ENCODE peak calls at places on chromosomes 4 and X, in eight cellular contexts. I is GM20000, D is neural crest cell, J is hepatocyte, G is heart left ventricle, L is foreskin keratinocyte, V is brain microvascular endothelial cell, X is ascending aorta. F is an unnamed sample.

GRCh38 chr4:127656047-127656680 is 23.4 kb downstream of the INTU start:
- DNase-seq in I (no peak), J (no peak), V (no peak), G (no peak), X (no peak), D (no peak), L (peak), F (no peak)

GRCh38 chr4:121016630-121017029 is 55.7 kb downstream of the NDNF start:
- DNase-seq in V (no peak), J (peak), G (no peak), X (no peak), I (no peak), L (no peak), D (no peak), F (no peak)

GRCh38 chrX:1528186-1528883 is 8.7 kb downstream of the P2RY8 start:
- DNase-seq in L (no peak), J (no peak), I (no peak), X (no peak), V (no peak), D (no peak), G (no peak), F (no peak)

GRCh38 chr4:98399915-98400314 is 138.7 kb downstream of the RAP1GDS1 start:
- DNase-seq in D (no peak), X (no peak), V (no peak), I (no peak), L (peak), G (no peak), J (no peak), F (no peak)

GRCh38 chr4:114378306-114378903 is 220.2 kb upstream of the UGT8 start:
- DNase-seq in V (peak), J (peak), I (no peak), L (no peak), X (no peak), D (no peak), G (no peak), F (peak)

GRCh38 chr4:188117631-188118030 is 8.2 kb upstream of the TRIML2 start:
- DNase-seq in G (no peak), L (no peak), D (no peak), X (no peak), V (no peak), I (no peak), J (no peak), F (no peak)

GRCh38 chrX:3820170-3820569 is 106.7 kb upstream of the PRKX start:
- DNase-seq in X (no peak), D (no peak), G (no peak), V (peak), L (peak), I (no peak), J (peak), F (peak)

GRCh38 chr4:40562208-40562607 is 67.5 kb downstream of the RBM47 start:
- DNase-seq in D (no peak), G (no peak), X (no peak), I (no peak), V (no peak), J (no peak), L (no peak), F (no peak)

DNA sequence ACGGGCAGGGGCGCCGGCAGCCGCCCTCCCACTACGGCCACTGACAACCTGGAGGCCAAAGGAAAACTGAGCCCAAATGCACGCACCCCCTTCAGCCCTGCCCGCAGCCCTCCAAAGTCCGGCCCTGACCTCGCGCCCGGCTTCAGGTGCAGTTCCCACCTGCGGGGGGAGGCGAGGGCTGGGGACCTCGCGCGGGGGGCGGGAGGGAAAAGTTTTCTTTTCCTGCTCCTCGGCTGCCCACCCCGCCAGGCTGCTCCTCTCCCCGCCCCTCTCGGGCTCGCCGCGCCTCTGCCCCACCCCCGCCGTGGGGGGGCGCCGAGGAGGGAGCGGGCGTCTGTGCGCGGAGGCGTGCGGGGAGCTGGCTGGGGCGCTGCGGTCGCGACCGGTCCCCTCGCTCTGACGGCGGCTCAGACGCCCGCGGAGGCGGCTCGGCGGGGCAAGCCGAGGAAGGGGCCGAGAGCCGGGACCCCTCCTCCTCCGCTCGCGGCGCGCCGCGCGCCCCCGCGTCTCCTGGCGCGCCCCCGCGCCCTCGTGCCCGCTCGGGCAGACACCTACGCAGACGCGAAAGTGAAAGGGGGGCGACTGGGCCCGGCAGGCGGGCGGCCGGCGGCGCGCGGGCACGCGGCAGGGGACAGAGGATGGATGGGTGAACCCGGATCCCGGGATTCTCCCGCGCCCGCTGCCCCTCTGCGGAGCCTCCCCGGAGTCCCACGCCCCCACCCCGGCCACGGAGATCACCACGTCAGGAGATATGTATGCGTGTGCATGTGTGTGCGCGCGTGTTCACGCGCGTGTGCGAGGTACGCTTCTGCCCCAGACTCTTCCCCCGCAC is 3.1 kb upstream of the NR3C2 start:
- DNase-seq in J (peak), X (no peak), I (peak), G (peak), D (peak), L (no peak), V (no peak), F (no peak)
- TF ChIP-seq CTCF in J (no peak), X (no peak), I (no peak), G (no peak), D (no peak), L (no peak), V (no peak), F (no peak)

DNA sequence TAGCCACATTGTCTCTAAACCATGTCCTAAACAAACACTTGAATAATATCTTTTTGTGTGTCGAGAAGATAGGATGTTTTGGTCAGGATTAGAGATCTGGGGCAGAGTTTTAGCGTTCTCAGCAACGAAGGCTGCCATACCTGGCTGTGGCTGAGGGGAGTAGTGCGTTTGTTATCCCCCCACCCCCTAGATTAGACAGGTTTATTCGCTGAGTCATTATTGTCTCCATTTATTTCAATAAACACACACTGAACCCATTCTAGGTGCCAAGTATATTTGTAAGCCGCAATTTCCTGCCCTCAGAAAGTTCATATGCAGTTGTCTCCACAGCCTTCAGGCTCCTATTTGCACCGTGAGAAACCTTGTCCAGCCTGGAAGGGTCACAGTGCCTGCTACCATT is 1684.8 kb upstream of the TENM3 start:
- DNase-seq in J (no peak), X (no peak), L (no peak), D (no peak), V (no peak), G (no peak), I (no peak), F (no peak)
- TF ChIP-seq CTCF in J (no peak), X (no peak), L (no peak), D (no peak), V (no peak), G (no peak), I (no peak), F (no peak)

GRCh38 chr4:157128395-157128794 is 52.4 kb downstream of the GLRB start:
- DNase-seq in D (no peak), L (peak), G (no peak), X (no peak), J (peak), V (peak), I (no peak), F (peak)
- TF ChIP-seq CTCF in D (no peak), L (peak), G (peak), X (no peak), J (peak), V (peak), I (no peak), F (peak)

DNA sequence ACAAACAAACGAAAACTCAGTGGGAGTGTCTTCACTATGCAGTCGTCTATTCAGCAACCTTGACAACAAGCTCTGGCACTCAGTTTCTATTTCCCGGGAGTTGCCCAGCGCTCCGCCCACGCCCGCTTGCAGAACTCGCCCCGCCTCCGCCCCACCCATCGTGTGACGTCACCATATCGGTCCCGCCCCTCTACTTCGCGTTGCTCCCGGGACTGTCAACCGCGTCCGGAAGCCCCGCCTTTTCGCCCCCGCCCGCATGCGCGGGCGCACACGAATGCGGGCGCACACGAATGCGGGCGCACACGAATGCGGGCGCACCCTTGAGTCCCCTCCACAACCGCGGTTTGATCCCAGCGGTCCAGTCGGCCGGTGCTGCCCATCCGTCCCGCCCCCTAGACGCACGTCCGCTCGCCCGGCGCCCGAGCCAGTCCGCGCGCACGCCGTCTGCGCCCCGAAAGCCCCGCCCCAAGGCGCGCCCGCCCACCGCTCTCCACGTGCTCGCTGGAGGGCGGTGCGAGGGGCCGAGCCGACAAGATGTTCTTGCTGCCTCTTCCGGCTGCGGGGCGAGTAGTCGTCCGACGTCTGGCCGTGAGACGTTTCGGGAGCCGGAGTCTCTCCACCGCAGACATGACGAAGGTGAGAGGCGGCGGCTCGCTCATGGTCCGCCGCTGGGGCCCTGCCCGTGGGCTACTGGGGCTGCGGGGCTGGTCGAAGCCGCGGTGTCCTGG is at the start of gene LAP3:
- DNase-seq in I (peak), L (peak), G (peak), D (peak), X (peak), J (peak), V (peak), F (peak)
- TF ChIP-seq CTCF in I (no peak), L (peak), G (no peak), D (no peak), X (no peak), J (no peak), V (no peak), F (peak)

GRCh38 chrX:143648705-143649104 is 12.8 kb upstream of the SLITRK4 start:
- DNase-seq in J (peak), L (no peak), G (no peak), X (no peak), D (peak), V (no peak), I (no peak), F (no peak)
- TF ChIP-seq CTCF in J (peak), L (no peak), G (peak), X (no peak), D (peak), V (no peak), I (no peak), F (no peak)

F was measured in HFFc6.